ENCODE peak calls at places on chromosomes 6 and 20, in six cellular contexts. K is activated naive CD4-positive, alpha-beta T cell treated with anti-CD3 and anti-CD28 coated beads for 36 hours; B is NCI-H2081; Z is sigmoid colon; A is stimulated activated effector memory CD8-positive, alpha-beta T cell treated with anti-CD3 and anti-CD28 coated beads, Interleukin-12 subunit alpha, Interleukin-12 subunit beta, amount 100 ng/mL, for 72 hours; N is NCI-H2171 treated with DMSO at 0.1 percent for 48 hours. C is an unnamed sample.

GRCh38 chr6:21665436-21666199 is 72.1 kb downstream of the SOX4 start:
- DNase-seq in K (no peak), B (no peak), Z (no peak), A (no peak), N (no peak), C (no peak)

GRCh38 chr6:55925292-55925691 is 49.9 kb upstream of the BMP5 start:
- DNase-seq in K (no peak), B (no peak), Z (no peak), A (no peak), N (no peak), C (no peak)

GRCh38 chr20:18731940-18732339 is 81.6 kb upstream of the SCP2D1 start:
- DNase-seq in K (no peak), B (no peak), Z (no peak), A (no peak), N (no peak), C (no peak)

GRCh38 chr6:157304840-157305675 is 18.3 kb downstream of the TMEM242 start:
- DNase-seq in K (no peak), B (no peak), Z (peak), A (no peak), N (no peak), C (no peak)

GRCh38 chr6:30325150-30325872 is 1.4 kb upstream of the TRIM39 start:
- DNase-seq in K (peak), B (peak), Z (peak), A (no peak), N (no peak), C (peak)

GRCh38 chr6:160400426-160400825 is 52.2 kb downstream of the SLC22A3 start:
- DNase-seq in K (no peak), B (no peak), Z (no peak), A (no peak), N (no peak), C (no peak)

GRCh38 chr6:48080227-48081009 is 30.6 kb downstream of the PTCHD4 start:
- DNase-seq in K (no peak), B (peak), Z (no peak), A (no peak), N (no peak), C (no peak)

GRCh38 chr6:168699631-168700315 is 258.8 kb downstream of the SMOC2 start:
- DNase-seq in K (no peak), B (no peak), Z (peak), A (no peak), N (no peak), C (no peak)

GRCh38 chr6:116682334-116682712 is 1.3 kb downstream of the KPNA5 start:
- DNase-seq in K (peak), B (no peak), Z (no peak), A (peak), N (peak), C (peak)

GRCh38 chr6:6004147-6004995 is 2.4 kb downstream of the NRN1 start:
- DNase-seq in K (no peak), B (no peak), Z (no peak), A (no peak), N (no peak), C (no peak)

GRCh38 chr6:127302728-127303675 is 36.3 kb downstream of the RNF146 start:
- DNase-seq in K (peak), B (peak), Z (no peak), A (peak), N (peak), C (peak)

GRCh38 chr20:57398231-57398821 is 7.1 kb downstream of the RBM38 start:
- DNase-seq in K (peak), B (peak), Z (peak), A (peak), N (no peak), C (peak)

GRCh38 chr6:44044154-44044539 is 83.1 kb downstream of the MRPL14 start:
- DNase-seq in K (no peak), B (no peak), Z (no peak), A (no peak), N (no peak), C (no peak)

GRCh38 chr6:30763618-30764489 is 19.5 kb upstream of the IER3 start:
- DNase-seq in K (no peak), B (peak), Z (no peak), A (no peak), N (peak), C (no peak)

GRCh38 chr6:144477396-144477795 is 192.3 kb downstream of the UTRN start:
- DNase-seq in K (no peak), B (no peak), Z (no peak), A (no peak), N (no peak), C (no peak)

GRCh38 chr6:32271427-32271826 is 47.6 kb upstream of the NOTCH4 start:
- DNase-seq in K (no peak), B (no peak), Z (no peak), A (no peak), N (no peak), C (no peak)

C was measured in stimulated activated naive CD4-positive, alpha-beta T cell treated with Interleukin-2 at 50 U/mL for 16 hours.